ENCODE peak calls at places on chromosomes 11 and 22, in five cellular contexts. One of them, this sample, is unnamed.
A peak's percentile ranks its signal among the peaks of the same experiment; 100 is the strongest.

GRCh38 chr22:29224121-29224858 is 18.6 kb downstream of the EMID1 start:
- DNase-seq in fibroblast of the aortic adventitia: no peak
- DNase-seq in HepG2: no peak
- DNase-seq in GM12878: no peak
- DNase-seq in endothelial cell of umbilical vein: no peak
- DNase-seq in this sample: no peak

GRCh38 chr11:1702506-1702905 is 5.5 kb downstream of the KRTAP5-6 start:
- DNase-seq in HepG2: no peak
- DNase-seq in endothelial cell of umbilical vein: no peak
- DNase-seq in fibroblast of the aortic adventitia: no peak
- DNase-seq in GM12878: no peak
- DNase-seq in this sample: no peak

GRCh38 chr22:28923826-28924732 is 40.7 kb downstream of the ZNRF3 start:
- DNase-seq in fibroblast of the aortic adventitia: no peak
- DNase-seq in GM12878: no peak
- DNase-seq in endothelial cell of umbilical vein: no peak
- DNase-seq in HepG2: peak; percentile 98
- DNase-seq in this sample: no peak

GRCh38 chr11:108559340-108559739 is 34.2 kb downstream of the EXPH5 start:
- DNase-seq in GM12878: no peak
- DNase-seq in fibroblast of the aortic adventitia: peak; percentile 27
- DNase-seq in HepG2: no peak
- DNase-seq in endothelial cell of umbilical vein: no peak
- DNase-seq in this sample: no peak

GRCh38 chr11:66360406-66361073 is 11.0 kb downstream of the SLC29A2 start:
- DNase-seq in endothelial cell of umbilical vein: no peak
- DNase-seq in fibroblast of the aortic adventitia: no peak
- DNase-seq in GM12878: no peak
- DNase-seq in HepG2: no peak
- DNase-seq in this sample: peak; percentile 8

GRCh38 chr11:86668929-86669328 is 3.5 kb downstream of the ME3 start:
- DNase-seq in endothelial cell of umbilical vein: no peak
- DNase-seq in HepG2: no peak
- DNase-seq in fibroblast of the aortic adventitia: no peak
- DNase-seq in GM12878: no peak
- DNase-seq in this sample: no peak

GRCh38 chr11:120073196-120073595 is 64.7 kb downstream of the TRIM29 start:
- DNase-seq in HepG2: no peak
- DNase-seq in fibroblast of the aortic adventitia: no peak
- DNase-seq in GM12878: no peak
- DNase-seq in endothelial cell of umbilical vein: no peak
- DNase-seq in this sample: no peak

GRCh38 chr11:79160786-79161403 is 279.9 kb downstream of the TENM4 start:
- DNase-seq in endothelial cell of umbilical vein: no peak
- DNase-seq in GM12878: no peak
- DNase-seq in HepG2: no peak
- DNase-seq in fibroblast of the aortic adventitia: peak; percentile 64
- DNase-seq in this sample: no peak

GRCh38 chr11:116506446-116506845 is 266.3 kb downstream of the BUD13 start:
- DNase-seq in endothelial cell of umbilical vein: no peak
- DNase-seq in HepG2: no peak
- DNase-seq in GM12878: no peak
- DNase-seq in fibroblast of the aortic adventitia: no peak
- DNase-seq in this sample: no peak

GRCh38 chr11:68664141-68664540 is 20.2 kb upstream of the GAL start:
- DNase-seq in HepG2: no peak
- DNase-seq in fibroblast of the aortic adventitia: no peak
- DNase-seq in GM12878: no peak
- DNase-seq in endothelial cell of umbilical vein: no peak
- DNase-seq in this sample: no peak
- TF ChIP-seq CTCF in HepG2: no peak
- TF ChIP-seq CTCF in fibroblast of the aortic adventitia: no peak
- TF ChIP-seq CTCF in GM12878: no peak
- TF ChIP-seq CTCF in endothelial cell of umbilical vein: no peak
- TF ChIP-seq CTCF in this sample: no peak

GRCh38 chr11:10413268-10413667 is 41.8 kb upstream of the AMPD3 start:
- DNase-seq in endothelial cell of umbilical vein: peak; percentile 20
- DNase-seq in HepG2: peak; percentile 28
- DNase-seq in fibroblast of the aortic adventitia: no peak
- DNase-seq in GM12878: no peak
- DNase-seq in this sample: no peak
- TF ChIP-seq CTCF in endothelial cell of umbilical vein: no peak
- TF ChIP-seq CTCF in HepG2: peak; percentile 66
- TF ChIP-seq CTCF in fibroblast of the aortic adventitia: no peak
- TF ChIP-seq CTCF in GM12878: peak; percentile 50
- TF ChIP-seq CTCF in this sample: no peak

DNA sequence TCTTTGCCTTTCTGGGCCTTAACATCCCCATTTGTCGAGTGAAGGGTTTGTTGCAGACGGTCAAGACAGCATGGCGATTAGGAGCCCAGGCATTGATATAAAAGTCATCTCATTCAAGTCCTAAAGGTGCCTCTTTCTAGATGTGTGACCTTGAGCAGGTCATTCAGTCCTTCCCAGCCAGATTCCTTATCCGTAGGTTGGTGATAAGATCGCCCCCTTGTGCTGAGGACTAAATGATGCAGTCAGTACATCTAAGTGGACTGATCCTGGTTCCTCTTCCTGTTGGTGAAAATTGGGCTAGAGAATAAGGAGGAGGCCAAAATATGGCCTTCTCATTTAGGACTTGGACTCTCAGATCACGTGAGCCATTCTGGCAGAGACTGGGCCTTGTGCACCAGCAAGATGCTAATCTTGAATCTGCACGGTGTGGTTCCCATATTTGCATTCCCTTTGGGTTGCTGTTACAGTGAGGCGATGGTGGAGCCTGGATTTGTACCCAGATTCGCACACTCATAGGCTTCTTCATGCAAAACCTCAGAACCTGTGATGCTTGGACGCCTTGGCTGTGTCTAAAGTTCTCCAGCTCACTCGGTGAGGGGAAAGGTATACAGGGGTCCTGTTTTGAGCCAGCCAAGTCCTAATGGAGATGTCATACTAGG is 156.8 kb downstream of the MYO18B start:
- DNase-seq in GM12878: no peak
- DNase-seq in endothelial cell of umbilical vein: no peak
- DNase-seq in fibroblast of the aortic adventitia: no peak
- DNase-seq in HepG2: peak; percentile 9
- DNase-seq in this sample: no peak
- TF ChIP-seq CTCF in GM12878: peak; percentile 29
- TF ChIP-seq CTCF in endothelial cell of umbilical vein: peak; percentile 12
- TF ChIP-seq CTCF in fibroblast of the aortic adventitia: no peak
- TF ChIP-seq CTCF in HepG2: peak; percentile 22
- TF ChIP-seq CTCF in this sample: peak; percentile 25

DNA sequence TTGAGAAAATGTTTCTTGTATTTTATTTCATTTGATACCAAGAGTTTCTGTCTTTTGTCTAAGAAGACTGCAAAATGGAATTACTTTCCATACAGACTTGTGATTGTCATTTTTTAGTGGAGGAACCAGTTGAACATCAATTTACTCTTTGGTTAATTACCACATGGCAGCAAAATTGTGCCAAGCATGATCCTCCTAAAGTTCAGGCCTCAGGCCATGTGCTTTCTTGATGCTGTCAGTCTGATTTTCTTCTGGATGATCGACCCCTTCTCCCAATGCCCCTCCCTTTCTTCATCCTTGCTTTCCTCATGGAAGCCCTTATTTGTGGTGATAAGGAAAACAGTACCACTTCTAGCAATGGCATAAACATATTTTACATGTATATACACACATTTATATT is 76.2 kb downstream of the SVIP start:
- DNase-seq in fibroblast of the aortic adventitia: no peak
- DNase-seq in GM12878: no peak
- DNase-seq in endothelial cell of umbilical vein: no peak
- DNase-seq in HepG2: no peak
- DNase-seq in this sample: no peak
- TF ChIP-seq CTCF in fibroblast of the aortic adventitia: no peak
- TF ChIP-seq CTCF in GM12878: no peak
- TF ChIP-seq CTCF in endothelial cell of umbilical vein: no peak
- TF ChIP-seq CTCF in HepG2: no peak
- TF ChIP-seq CTCF in this sample: no peak

GRCh38 chr22:19035474-19036228 is 86.6 kb downstream of the DGCR2 start:
- DNase-seq in endothelial cell of umbilical vein: no peak
- DNase-seq in GM12878: no peak
- DNase-seq in fibroblast of the aortic adventitia: no peak
- DNase-seq in HepG2: no peak
- DNase-seq in this sample: no peak
- TF ChIP-seq CTCF in endothelial cell of umbilical vein: no peak
- TF ChIP-seq CTCF in GM12878: no peak
- TF ChIP-seq CTCF in fibroblast of the aortic adventitia: no peak
- TF ChIP-seq CTCF in HepG2: peak; percentile 28
- TF ChIP-seq CTCF in this sample: no peak

GRCh38 chr11:117819096-117820040 is 5.2 kb downstream of the FXYD2 start:
- DNase-seq in HepG2: peak; percentile 61
- DNase-seq in GM12878: no peak
- DNase-seq in fibroblast of the aortic adventitia: peak; percentile 71
- DNase-seq in endothelial cell of umbilical vein: peak; percentile 80
- DNase-seq in this sample: no peak
- TF ChIP-seq CTCF in HepG2: peak; percentile 91
- TF ChIP-seq CTCF in GM12878: peak; percentile 82
- TF ChIP-seq CTCF in fibroblast of the aortic adventitia: peak; percentile 77
- TF ChIP-seq CTCF in endothelial cell of umbilical vein: peak; percentile 79
- TF ChIP-seq CTCF in this sample: peak; percentile 40

This sample was measured in GM20000.